ENCODE peak calls at places on chromosomes 4 and X, in four cellular contexts. F, Z, Q and O are unnamed samples.

GRCh38 chr4:40686081-40686913 is 56.6 kb upstream of the RBM47 start:
- DNase-seq in F (no peak), Z (no peak), Q (no peak), O (no peak)

GRCh38 chrX:133989491-133989890 is 4.1 kb upstream of the GPC3 start:
- DNase-seq in F (no peak), Z (no peak), Q (no peak), O (no peak)

GRCh38 chr4:40629401-40630334 is at the start of gene RBM47:
- DNase-seq in F (peak; percentile 86), Z (peak; percentile 89), Q (peak; percentile 63), O (peak; percentile 96)

GRCh38 chr4:87982036-87982435 is 6.5 kb downstream of the SPP1 start:
- DNase-seq in F (no peak), Z (no peak), Q (no peak), O (no peak)

GRCh38 chr4:8741513-8742226 is 130.0 kb downstream of the HMX1 start:
- DNase-seq in F (peak; percentile 18), Z (peak; percentile 26), Q (no peak), O (no peak)

GRCh38 chrX:37746268-37746931 is 33.5 kb upstream of the CYBB start:
- DNase-seq in F (no peak), Z (no peak), Q (no peak), O (no peak)

GRCh38 chr4:106266201-106266600 is 49.8 kb downstream of the TBCK start:
- DNase-seq in F (no peak), Z (no peak), Q (no peak), O (no peak)

GRCh38 chrX:37926700-37927099 is 79.3 kb upstream of the DYNLT3 start:
- DNase-seq in F (no peak), Z (no peak), Q (no peak), O (no peak)

GRCh38 chrX:119692241-119693031 is 532 bp downstream of the SEPTIN6 start:
- DNase-seq in F (peak; percentile 44), Z (peak; percentile 54), Q (no peak), O (peak; percentile 55)

GRCh38 chr4:26132858-26133257 is 188.0 kb upstream of the RBPJ start:
- DNase-seq in F (no peak), Z (no peak), Q (no peak), O (no peak)

DNA sequence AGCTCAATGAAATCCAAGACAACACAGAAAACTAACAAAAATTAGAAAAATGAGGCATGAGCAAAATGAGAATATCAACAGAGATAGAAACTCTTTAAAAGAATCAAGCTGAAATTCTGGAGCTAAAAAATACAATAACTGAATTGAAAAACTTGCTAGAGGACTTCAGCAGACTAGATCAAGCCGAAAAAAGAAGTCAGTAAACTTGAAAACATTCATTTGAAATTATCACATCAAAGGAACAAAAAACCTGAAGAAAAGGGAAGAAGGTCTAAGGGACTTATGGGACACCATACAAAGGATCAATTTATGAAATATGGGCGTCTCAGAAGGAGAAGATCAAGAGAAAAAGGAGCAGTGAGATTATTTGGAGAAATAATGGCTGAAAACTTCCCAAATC is 131.3 kb downstream of the PTCHD1 start:
- DNase-seq in F (no peak), Z (no peak), Q (no peak), O (no peak)
- H3K9me3 ChIP-seq in F (peaks cover 47% of the 10 kb centered on the region), Z (no peaks in the 10 kb centered on the region), Q (peaks cover 7% of the 10 kb centered on the region), O (peaks cover 20% of the 10 kb centered on the region)

DNA sequence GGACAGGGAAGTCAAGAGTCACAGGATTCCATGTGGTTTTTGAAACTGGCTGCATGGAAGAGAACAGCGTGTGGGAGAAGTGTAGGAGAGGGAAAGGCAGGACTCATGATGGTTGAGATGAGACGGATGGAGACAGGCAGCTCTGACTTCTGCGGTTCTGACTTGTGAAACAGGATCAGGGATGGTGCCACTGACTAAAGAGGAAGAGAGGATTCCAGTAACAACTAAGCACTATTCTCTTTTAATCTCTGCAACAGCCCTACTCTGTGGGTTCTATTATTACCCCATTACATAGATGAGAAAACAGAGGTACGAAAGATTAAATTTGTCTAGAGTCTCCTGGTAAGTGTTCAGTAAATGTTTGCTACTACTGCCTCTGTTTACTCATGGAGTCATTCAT is 156.3 kb downstream of the CBR4 start:
- DNase-seq in F (no peak), Z (no peak), Q (no peak), O (no peak)
- H3K4me3 ChIP-seq in F (no peak overlapping the region), Z (no peak overlapping the region), Q (no peak overlapping the region), O (no peak overlapping the region)

DNA sequence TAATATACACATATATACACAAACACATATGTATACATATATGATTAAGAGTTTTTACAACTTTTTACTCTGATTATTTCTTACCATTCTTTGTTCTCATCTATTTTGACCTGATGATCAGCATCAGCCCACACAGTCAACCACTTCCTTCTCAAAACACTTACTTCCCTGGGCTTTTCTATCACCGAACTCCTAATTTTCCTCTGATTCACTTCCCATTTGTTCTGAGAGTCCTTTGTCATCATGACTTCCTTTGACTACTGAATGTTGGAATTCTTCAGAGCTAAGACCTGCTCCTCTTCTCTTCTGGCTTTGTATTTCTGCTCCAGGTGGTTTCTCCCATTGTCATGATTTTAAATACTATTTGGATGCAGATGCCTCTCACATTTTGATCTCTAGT is 209.5 kb upstream of the AFF2 start:
- DNase-seq in F (no peak), Z (no peak), Q (no peak), O (no peak)
- H3K9me3 ChIP-seq in F (no peaks in the 10 kb centered on the region), Z (no peaks in the 10 kb centered on the region), Q (no peaks in the 10 kb centered on the region), O (no peaks in the 10 kb centered on the region)

GRCh38 chr4:165330071-165330470 is 2.6 kb downstream of the MSMO1 start:
- DNase-seq in F (no peak), Z (no peak), Q (no peak), O (no peak)
- H3K4me3 ChIP-seq in F (no peak overlapping the region), Z (peak overlapping the region; percentile 84), Q (no peak overlapping the region), O (no peak overlapping the region)

DNA sequence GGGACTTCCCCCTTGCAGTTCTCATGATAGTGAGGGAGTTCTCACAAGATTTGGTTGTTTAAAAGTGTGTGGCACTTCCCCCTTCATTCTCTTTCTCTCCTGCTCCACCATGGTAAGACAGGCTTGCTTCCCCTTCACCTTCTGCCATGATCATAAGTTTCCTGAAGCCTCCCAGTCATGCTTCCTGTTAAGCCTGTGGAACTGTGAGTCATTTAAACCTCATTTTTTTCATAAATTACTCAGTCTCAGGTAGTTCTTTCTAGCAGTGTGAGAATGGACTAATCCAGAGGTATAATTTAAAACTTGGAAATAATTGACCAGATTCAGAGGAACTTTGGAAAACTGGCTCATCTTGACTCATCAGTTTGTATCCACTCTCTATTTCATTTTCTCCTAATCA is 129.0 kb downstream of the TMEM47 start:
- DNase-seq in F (no peak), Z (no peak), Q (no peak), O (no peak)
- H3K9me3 ChIP-seq in F (no peaks in the 10 kb centered on the region), Z (no peaks in the 10 kb centered on the region), Q (no peaks in the 10 kb centered on the region), O (no peaks in the 10 kb centered on the region)

DNA sequence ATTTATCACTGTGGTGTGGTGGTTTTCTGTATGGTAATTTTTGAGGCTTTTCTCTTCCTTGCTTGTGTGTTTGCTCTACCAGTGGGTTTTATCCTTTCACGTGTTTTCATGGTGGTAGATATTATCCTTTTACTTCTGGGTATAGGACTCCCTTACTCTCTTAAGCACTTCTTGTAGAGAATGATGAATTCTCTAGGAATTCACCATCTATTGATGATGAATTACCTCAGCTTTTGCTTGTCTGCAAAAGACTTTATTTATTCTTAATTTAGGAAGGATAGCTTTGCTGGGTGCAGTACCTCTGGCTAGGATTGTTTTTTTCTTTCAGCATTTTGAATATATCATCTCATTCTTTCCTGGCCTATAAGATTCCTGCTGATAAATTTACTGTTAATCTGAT is 415.3 kb downstream of the PDGFC start:
- DNase-seq in F (no peak), Z (no peak), Q (no peak), O (no peak)
- H3K4me3 ChIP-seq in F (no peak overlapping the region), Z (no peak overlapping the region), Q (no peak overlapping the region), O (no peak overlapping the region)

GRCh38 chr4:145709336-145709735 is 29.4 kb downstream of the C4orf51 start:
- DNase-seq in F (no peak), Z (no peak), Q (no peak), O (no peak)
- H3K9me3 ChIP-seq in F (peaks cover 17% of the 10 kb centered on the region), Z (peaks cover 6% of the 10 kb centered on the region), Q (no peaks in the 10 kb centered on the region), O (peaks cover 17% of the 10 kb centered on the region)

GRCh38 chrX:49184294-49185061 is 1.7 kb downstream of the PRICKLE3 start:
- DNase-seq in F (peak; percentile 93), Z (peak; percentile 92), Q (peak; percentile 92), O (peak; percentile 92)

GRCh38 chrX:49186125-49187027 is at the start of gene PRICKLE3:
- DNase-seq in F (peak; percentile 86), Z (peak; percentile 92), Q (peak; percentile 82), O (peak; percentile 87)

GRCh38 chrX:49187028-49187394 is 838 bp upstream of the PRICKLE3 start:
- DNase-seq in F (no peak), Z (no peak), Q (no peak), O (no peak)

GRCh38 chrX:49185062-49185394 is 1.1 kb downstream of the PRICKLE3 start:
- DNase-seq in F (no peak), Z (no peak), Q (no peak), O (no peak)

DNA sequence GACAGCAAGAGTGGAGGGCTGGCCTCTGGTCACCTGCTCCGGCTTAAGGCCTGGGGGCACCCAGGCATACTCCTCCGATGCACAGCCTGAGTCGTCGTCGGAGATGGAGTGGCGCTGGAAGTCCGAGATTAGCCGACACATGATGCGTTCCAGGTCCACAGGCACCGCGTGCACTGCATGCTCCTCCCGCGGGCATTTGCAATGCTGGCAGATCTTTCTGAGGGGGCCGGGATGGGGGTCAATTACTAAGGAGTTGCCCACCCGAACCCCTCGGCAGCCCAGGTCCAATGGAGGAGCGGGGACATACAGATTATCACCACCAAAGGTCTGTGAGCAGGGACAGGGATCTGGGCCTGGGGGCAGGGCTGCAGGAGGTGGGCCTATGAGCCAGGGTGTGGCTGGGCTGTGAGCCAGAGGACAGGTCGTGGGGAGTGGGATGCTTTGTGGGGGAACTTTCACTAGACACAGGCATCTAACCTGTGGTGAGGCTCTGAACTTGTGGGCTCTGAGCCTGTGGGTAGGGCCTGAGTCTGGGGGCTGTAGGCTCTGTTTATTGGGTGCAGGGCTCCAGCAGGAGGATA is 2.4 kb downstream of the PRICKLE3 start:
- DNase-seq in F (no peak), Z (no peak), Q (no peak), O (no peak)
- H3K4me3 ChIP-seq in F (peak overlapping the region; percentile 58), Z (peak overlapping the region; percentile 58), Q (peak overlapping the region; percentile 64), O (peak overlapping the region; percentile 51)